ENCODE peak calls at places on chromosomes 7 and 10, in ten cellular contexts. J is non-pigmented ciliary epithelial cell, L is nephron progenitor cell, E is HFF-Myc, Y is putamen, I is AG08395, C is activated T-cell treated with anti-CD3 and anti-CD28 coated beads for 1 hour, P is RWPE1, D is cardiac fibroblast, M is ACHN. W is an unnamed sample.

GRCh38 chr10:7715515-7715914 is 12.4 kb downstream of the ITIH2 start:
- DNase-seq in Y (no peak), P (no peak), J (no peak), I (no peak), L (no peak), C (no peak), M (no peak), D (no peak), E (no peak), W (no peak)

GRCh38 chr10:60208676-60209269 is 180.9 kb downstream of the ANK3 start:
- DNase-seq in D (peak; percentile 72), L (no peak), E (peak; percentile 25), P (peak; percentile 20), C (no peak), Y (no peak), I (peak; percentile 46), M (peak; percentile 64), J (no peak), W (peak; percentile 60)

GRCh38 chr10:125003901-125004467 is 62.1 kb downstream of the ZRANB1 start:
- DNase-seq in E (no peak), L (no peak), C (no peak), D (no peak), P (no peak), Y (no peak), J (no peak), I (no peak), M (no peak), W (no peak)

GRCh38 chr10:115402690-115403089 is 309.5 kb downstream of the ATRNL1 start:
- DNase-seq in P (peak; percentile 70), C (no peak), L (no peak), M (peak; percentile 58), Y (peak; percentile 34), J (no peak), E (no peak), I (peak; percentile 1), D (peak; percentile 73), W (peak; percentile 55)

GRCh38 chr7:157525501-157525915 is 188.7 kb downstream of the DNAJB6 start:
- DNase-seq in D (no peak), M (no peak), C (no peak), E (no peak), P (no peak), I (no peak), J (no peak), L (no peak), Y (no peak), W (no peak)

GRCh38 chr10:113539789-113540188 is 13.1 kb upstream of the HABP2 start:
- DNase-seq in C (no peak), J (no peak), P (peak; percentile 26), Y (peak; percentile 7), L (no peak), I (peak; percentile 92), E (no peak), M (peak; percentile 50), D (peak; percentile 8), W (peak; percentile 43)

GRCh38 chr10:19961076-19961811 is 145.0 kb downstream of the PLXDC2 start:
- DNase-seq in L (no peak), M (no peak), D (no peak), C (no peak), I (no peak), P (no peak), J (no peak), E (no peak), Y (peak; percentile 86), W (no peak)

GRCh38 chr10:112919721-112920120 is 30.3 kb upstream of the TCF7L2 start:
- DNase-seq in I (peak; percentile 81), E (peak; percentile 33), M (peak; percentile 74), L (no peak), C (no peak), P (peak; percentile 80), D (peak; percentile 90), Y (no peak), J (peak; percentile 59), W (no peak)

GRCh38 chr7:16740623-16740953 is 13.0 kb upstream of the TSPAN13 start:
- DNase-seq in D (no peak), E (no peak), Y (no peak), I (no peak), J (no peak), P (no peak), M (no peak), C (no peak), L (no peak), W (no peak)

GRCh38 chr7:130430841-130431713 is 9.7 kb downstream of the CEP41 start:
- DNase-seq in P (no peak), E (peak; percentile 52), I (peak; percentile 47), D (peak; percentile 77), C (no peak), L (peak; percentile 18), Y (no peak), J (peak; percentile 61), M (no peak), W (no peak)

GRCh38 chr10:97333601-97334369 is 744 bp downstream of the FRAT2 start:
- DNase-seq in M (peak; percentile 55), I (peak; percentile 28), P (peak; percentile 34), L (peak; percentile 54), J (no peak), E (no peak), Y (no peak), D (peak; percentile 59), C (peak; percentile 6), W (peak; percentile 56)

GRCh38 chr10:3906511-3907111 is 121.6 kb upstream of the KLF6 start:
- DNase-seq in D (peak; percentile 64), E (no peak), C (no peak), J (no peak), Y (no peak), P (no peak), L (no peak), M (no peak), I (no peak), W (no peak)

GRCh38 chr7:99008181-99008631 is 129.9 kb downstream of the TRRAP start:
- DNase-seq in I (no peak), J (no peak), E (no peak), M (no peak), P (no peak), L (no peak), Y (no peak), D (no peak), C (no peak), W (no peak)

GRCh38 chr7:945556-946255 is 8.8 kb downstream of the ADAP1 start:
- DNase-seq in E (no peak), I (no peak), J (no peak), M (no peak), C (no peak), Y (no peak), P (peak; percentile 97), L (no peak), D (no peak), W (no peak)

GRCh38 chr7:98628916-98629525 is 11.9 kb downstream of the NPTX2 start:
- DNase-seq in Y (no peak), D (no peak), E (no peak), L (no peak), C (no peak), J (no peak), P (no peak), I (no peak), M (no peak), W (no peak)

GRCh38 chr7:116423499-116423898 is 76.0 kb upstream of the CAV2 start:
- DNase-seq in D (no peak), J (no peak), M (no peak), Y (no peak), P (no peak), L (no peak), E (no peak), I (no peak), C (no peak), W (no peak)

GRCh38 chr7:16826061-16826460 is 21.3 kb upstream of the AGR2 start:
- DNase-seq in E (no peak), D (no peak), I (no peak), Y (no peak), L (no peak), M (no peak), C (no peak), J (no peak), P (no peak), W (no peak)

GRCh38 chr10:42932735-42933453 is 144.0 kb upstream of the RET start:
- DNase-seq in L (peak; percentile 84), I (no peak), E (no peak), C (peak; percentile 61), D (no peak), Y (no peak), M (no peak), P (peak; percentile 11), J (no peak), W (peak; percentile 51)

GRCh38 chr10:129161184-129161583 is 305.9 kb upstream of the MGMT start:
- DNase-seq in I (peak; percentile 7), J (no peak), C (no peak), Y (no peak), L (peak; percentile 28), D (peak; percentile 13), E (no peak), P (peak; percentile 23), M (peak; percentile 79), W (peak; percentile 94)

GRCh38 chr7:131346885-131347592 is 19.4 kb downstream of the MKLN1 start:
- DNase-seq in J (no peak), E (no peak), M (no peak), Y (no peak), C (no peak), P (no peak), D (no peak), L (no peak), I (no peak), W (no peak)

GRCh38 chr7:114084381-114085312 is 165.8 kb upstream of the PPP1R3A start:
- DNase-seq in I (peak; percentile 25), D (no peak), C (no peak), P (peak; percentile 5), M (peak; percentile 67), L (peak; percentile 62), J (no peak), E (no peak), Y (no peak), W (peak; percentile 25)

GRCh38 chr7:1083729-1084657 is 3.9 kb upstream of the GPER1 start:
- DNase-seq in C (no peak), D (no peak), L (no peak), E (no peak), I (no peak), M (no peak), J (no peak), P (no peak), Y (no peak), W (no peak)

GRCh38 chr7:74187915-74188675 is 13.9 kb downstream of the EIF4H start:
- DNase-seq in D (peak; percentile 38), J (no peak), L (no peak), I (peak; percentile 77), P (peak; percentile 39), Y (no peak), M (peak; percentile 75), E (no peak), C (no peak), W (peak; percentile 66)

GRCh38 chr7:108461855-108462254 is 5.6 kb upstream of the NRCAM start:
- DNase-seq in M (peak; percentile 63), L (no peak), E (no peak), I (no peak), J (no peak), Y (no peak), D (peak; percentile 35), P (no peak), C (no peak), W (no peak)

GRCh38 chr10:3622845-3623621 is 162.0 kb downstream of the KLF6 start:
- DNase-seq in M (no peak), J (no peak), E (no peak), D (peak; percentile 60), I (no peak), L (no peak), C (no peak), P (no peak), Y (no peak), W (no peak)

GRCh38 chr7:114130860-114131259 is 212.1 kb upstream of the PPP1R3A start:
- DNase-seq in Y (no peak), I (no peak), L (no peak), E (no peak), M (no peak), C (no peak), D (no peak), J (no peak), P (no peak), W (no peak)

GRCh38 chr10:50625663-50626062 is 1.9 kb upstream of the SGMS1 start:
- DNase-seq in Y (peak; percentile 35), L (no peak), C (no peak), J (no peak), E (no peak), D (no peak), P (no peak), I (peak; percentile 13), M (peak; percentile 19), W (peak; percentile 19)

W was measured in A673.